ENCODE peak calls at places on chromosome 16, in four cellular contexts. One of them, this sample, is unnamed.

GRCh38 chr16:19472487-19472886 is 49.4 kb downstream of the GDE1 start:
- DNase-seq in fibroblast of pulmonary artery: no peak
- DNase-seq in upper lobe of right lung: no peak
- DNase-seq in tibial nerve: no peak
- DNase-seq in this sample: no peak

GRCh38 chr16:86764551-86764950 is 186.2 kb downstream of the FOXL1 start:
- DNase-seq in fibroblast of pulmonary artery: no peak
- DNase-seq in tibial nerve: no peak
- DNase-seq in upper lobe of right lung: no peak
- DNase-seq in this sample: no peak

GRCh38 chr16:19876501-19877059 is 8.1 kb downstream of the GPRC5B start:
- DNase-seq in fibroblast of pulmonary artery: no peak
- DNase-seq in upper lobe of right lung: no peak
- DNase-seq in tibial nerve: no peak
- DNase-seq in this sample: no peak

GRCh38 chr16:77856455-77857138 is 68.2 kb downstream of the VAT1L start:
- DNase-seq in tibial nerve: no peak
- DNase-seq in upper lobe of right lung: no peak
- DNase-seq in fibroblast of pulmonary artery: no peak
- DNase-seq in this sample: no peak

GRCh38 chr16:57507414-57508083 is 21.3 kb upstream of the DOK4 start:
- DNase-seq in tibial nerve: no peak
- DNase-seq in fibroblast of pulmonary artery: no peak
- DNase-seq in upper lobe of right lung: no peak
- DNase-seq in this sample: no peak

GRCh38 chr16:76490240-76490639 is 213.0 kb downstream of the CNTNAP4 start:
- DNase-seq in upper lobe of right lung: no peak
- DNase-seq in fibroblast of pulmonary artery: no peak
- DNase-seq in tibial nerve: no peak
- DNase-seq in this sample: no peak

GRCh38 chr16:13779676-13780075 is 140.3 kb upstream of the ERCC4 start:
- DNase-seq in fibroblast of pulmonary artery: no peak
- DNase-seq in tibial nerve: no peak
- DNase-seq in upper lobe of right lung: no peak
- DNase-seq in this sample: no peak

GRCh38 chr16:67391424-67392300 is 1.6 kb downstream of the TPPP3 start:
- DNase-seq in upper lobe of right lung: peak
- DNase-seq in fibroblast of pulmonary artery: no peak
- DNase-seq in tibial nerve: no peak
- DNase-seq in this sample: no peak

GRCh38 chr16:75258807-75259141 is 7.3 kb upstream of the BCAR1 start:
- DNase-seq in fibroblast of pulmonary artery: no peak
- DNase-seq in upper lobe of right lung: no peak
- DNase-seq in tibial nerve: no peak
- DNase-seq in this sample: no peak

GRCh38 chr16:67156146-67156844 is 3.4 kb downstream of the TRADD start:
- DNase-seq in fibroblast of pulmonary artery: no peak
- DNase-seq in upper lobe of right lung: no peak
- DNase-seq in tibial nerve: no peak
- DNase-seq in this sample: no peak

GRCh38 chr16:11327277-11328171 is 17.7 kb upstream of the RMI2 start:
- DNase-seq in tibial nerve: no peak
- DNase-seq in fibroblast of pulmonary artery: no peak
- DNase-seq in upper lobe of right lung: no peak
- DNase-seq in this sample: no peak

GRCh38 chr16:1034230-1035065 is 38.1 kb upstream of the SSTR5 start:
- DNase-seq in fibroblast of pulmonary artery: no peak
- DNase-seq in tibial nerve: no peak
- DNase-seq in upper lobe of right lung: no peak
- DNase-seq in this sample: no peak

GRCh38 chr16:67115649-67116048 is 5.9 kb downstream of the PHAF1 start:
- DNase-seq in upper lobe of right lung: no peak
- DNase-seq in tibial nerve: no peak
- DNase-seq in fibroblast of pulmonary artery: peak
- DNase-seq in this sample: no peak

GRCh38 chr16:71698491-71698890 is 26.0 kb downstream of the PHLPP2 start:
- DNase-seq in upper lobe of right lung: no peak
- DNase-seq in fibroblast of pulmonary artery: no peak
- DNase-seq in tibial nerve: no peak
- DNase-seq in this sample: no peak

GRCh38 chr16:11078812-11079459 is 134.6 kb downstream of the CLEC16A start:
- DNase-seq in tibial nerve: no peak
- DNase-seq in upper lobe of right lung: no peak
- DNase-seq in fibroblast of pulmonary artery: peak
- DNase-seq in this sample: no peak

GRCh38 chr16:2596747-2597559 is 59.1 kb downstream of the PDPK1 start:
- DNase-seq in fibroblast of pulmonary artery: no peak
- DNase-seq in tibial nerve: no peak
- DNase-seq in upper lobe of right lung: peak
- DNase-seq in this sample: no peak

GRCh38 chr16:4501071-4501478 is 24.9 kb downstream of the HMOX2 start:
- DNase-seq in tibial nerve: no peak
- DNase-seq in fibroblast of pulmonary artery: peak
- DNase-seq in upper lobe of right lung: no peak
- DNase-seq in this sample: no peak

GRCh38 chr16:3444032-3444388 is 530 bp downstream of the NAA60 start:
- DNase-seq in fibroblast of pulmonary artery: peak
- DNase-seq in tibial nerve: no peak
- DNase-seq in upper lobe of right lung: no peak
- DNase-seq in this sample: no peak

GRCh38 chr16:30065112-30065942 is at the start of gene ALDOA:
- DNase-seq in tibial nerve: peak
- DNase-seq in fibroblast of pulmonary artery: peak
- DNase-seq in upper lobe of right lung: peak
- DNase-seq in this sample: peak

GRCh38 chr16:30061195-30061554 is 4.4 kb upstream of the ALDOA start:
- DNase-seq in fibroblast of pulmonary artery: no peak
- DNase-seq in upper lobe of right lung: no peak
- DNase-seq in tibial nerve: no peak
- DNase-seq in this sample: no peak

GRCh38 chr16:30063893-30064745 is 1.4 kb upstream of the ALDOA start:
- DNase-seq in tibial nerve: peak
- DNase-seq in fibroblast of pulmonary artery: no peak
- DNase-seq in upper lobe of right lung: peak
- DNase-seq in this sample: peak

GRCh38 chr16:30064746-30065111 is 831 bp upstream of the ALDOA start:
- DNase-seq in fibroblast of pulmonary artery: no peak
- DNase-seq in upper lobe of right lung: peak
- DNase-seq in tibial nerve: no peak
- DNase-seq in this sample: no peak

GRCh38 chr16:30063278-30063892 is 2.2 kb upstream of the ALDOA start:
- DNase-seq in upper lobe of right lung: no peak
- DNase-seq in fibroblast of pulmonary artery: no peak
- DNase-seq in tibial nerve: no peak
- DNase-seq in this sample: no peak
- H3K4me3 ChIP-seq in upper lobe of right lung: peak
- H3K4me3 ChIP-seq in fibroblast of pulmonary artery: peak
- H3K4me3 ChIP-seq in tibial nerve: peak
- H3K4me3 ChIP-seq in this sample: peak

DNA sequence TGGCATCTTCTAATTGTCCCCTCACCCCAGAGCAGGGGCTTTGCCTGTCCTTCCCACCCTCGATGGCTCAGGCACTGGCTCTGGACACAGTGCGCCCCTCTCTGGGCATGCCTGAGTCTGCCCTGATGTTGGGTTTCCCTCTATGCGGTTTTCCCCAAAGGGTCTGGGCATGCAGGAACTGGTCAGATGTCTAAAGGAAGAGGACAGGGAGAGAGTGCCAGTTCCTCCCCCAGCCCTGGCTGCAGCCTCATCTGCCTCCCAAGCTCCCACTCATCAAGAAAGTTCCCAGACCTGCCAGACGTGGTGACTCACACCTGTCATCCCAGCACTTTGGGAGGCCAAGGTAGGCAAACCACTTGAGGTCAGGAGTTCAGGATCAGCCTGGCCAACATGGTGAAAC is 41.3 kb upstream of the PABPN1L start:
- DNase-seq in upper lobe of right lung: no peak
- DNase-seq in fibroblast of pulmonary artery: no peak
- DNase-seq in tibial nerve: no peak
- DNase-seq in this sample: no peak
- TF ChIP-seq CTCF in upper lobe of right lung: no peak
- TF ChIP-seq CTCF in fibroblast of pulmonary artery: no peak
- TF ChIP-seq CTCF in tibial nerve: no peak
- TF ChIP-seq CTCF in this sample: no peak

GRCh38 chr16:73047221-73047535 is 750 bp downstream of the ZFHX3 start:
- DNase-seq in fibroblast of pulmonary artery: peak
- DNase-seq in upper lobe of right lung: no peak
- DNase-seq in tibial nerve: no peak
- DNase-seq in this sample: no peak

GRCh38 chr16:73048292-73049050 is 543 bp upstream of the ZFHX3 start:
- DNase-seq in upper lobe of right lung: peak
- DNase-seq in fibroblast of pulmonary artery: peak
- DNase-seq in tibial nerve: peak
- DNase-seq in this sample: no peak

GRCh38 chr16:73049051-73049910 is 1.4 kb upstream of the ZFHX3 start:
- DNase-seq in fibroblast of pulmonary artery: no peak
- DNase-seq in tibial nerve: no peak
- DNase-seq in upper lobe of right lung: no peak
- DNase-seq in this sample: no peak

GRCh38 chr16:73047536-73048291 is at the start of gene ZFHX3:
- DNase-seq in tibial nerve: peak
- DNase-seq in fibroblast of pulmonary artery: peak
- DNase-seq in upper lobe of right lung: peak
- DNase-seq in this sample: no peak

DNA sequence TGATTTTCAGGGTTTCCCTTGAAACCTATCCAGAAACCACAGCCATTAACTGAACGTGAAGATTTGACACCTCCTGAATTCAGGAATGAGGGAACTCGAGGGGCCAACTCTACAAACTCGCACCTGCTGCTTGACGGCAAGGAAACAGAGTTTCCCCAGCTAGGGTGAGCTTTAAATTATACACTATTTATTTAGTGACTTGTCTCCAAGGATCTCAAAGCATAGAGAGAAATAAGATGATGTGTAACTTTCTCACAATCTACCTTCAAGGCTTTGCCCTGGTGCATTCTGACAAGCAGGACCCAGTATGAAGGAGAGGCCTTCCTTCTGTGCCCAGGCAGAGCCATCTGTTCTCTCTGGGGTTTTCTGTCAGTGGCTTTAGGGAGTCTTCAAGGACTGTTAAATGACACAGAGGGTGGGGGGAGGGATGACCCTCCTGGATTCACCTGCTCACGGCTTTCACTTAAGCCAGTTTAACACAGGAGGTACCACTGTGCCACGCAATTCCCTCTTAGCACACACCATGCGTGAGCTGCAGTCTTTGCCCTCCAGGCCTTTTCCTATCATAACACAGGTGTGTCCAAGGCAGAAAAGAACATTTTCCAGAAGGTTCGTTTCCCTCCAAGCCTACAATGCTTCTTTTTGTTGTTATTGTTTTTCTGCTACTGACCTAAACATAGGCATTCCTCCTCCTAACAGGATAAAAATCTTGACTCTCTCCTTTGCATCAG is 1.3 kb downstream of the ZFHX3 start:
- DNase-seq in fibroblast of pulmonary artery: no peak
- DNase-seq in tibial nerve: no peak
- DNase-seq in upper lobe of right lung: no peak
- DNase-seq in this sample: no peak
- H3K4me3 ChIP-seq in fibroblast of pulmonary artery: peak
- H3K4me3 ChIP-seq in tibial nerve: peak
- H3K4me3 ChIP-seq in upper lobe of right lung: peak
- H3K4me3 ChIP-seq in this sample: no peak

DNA sequence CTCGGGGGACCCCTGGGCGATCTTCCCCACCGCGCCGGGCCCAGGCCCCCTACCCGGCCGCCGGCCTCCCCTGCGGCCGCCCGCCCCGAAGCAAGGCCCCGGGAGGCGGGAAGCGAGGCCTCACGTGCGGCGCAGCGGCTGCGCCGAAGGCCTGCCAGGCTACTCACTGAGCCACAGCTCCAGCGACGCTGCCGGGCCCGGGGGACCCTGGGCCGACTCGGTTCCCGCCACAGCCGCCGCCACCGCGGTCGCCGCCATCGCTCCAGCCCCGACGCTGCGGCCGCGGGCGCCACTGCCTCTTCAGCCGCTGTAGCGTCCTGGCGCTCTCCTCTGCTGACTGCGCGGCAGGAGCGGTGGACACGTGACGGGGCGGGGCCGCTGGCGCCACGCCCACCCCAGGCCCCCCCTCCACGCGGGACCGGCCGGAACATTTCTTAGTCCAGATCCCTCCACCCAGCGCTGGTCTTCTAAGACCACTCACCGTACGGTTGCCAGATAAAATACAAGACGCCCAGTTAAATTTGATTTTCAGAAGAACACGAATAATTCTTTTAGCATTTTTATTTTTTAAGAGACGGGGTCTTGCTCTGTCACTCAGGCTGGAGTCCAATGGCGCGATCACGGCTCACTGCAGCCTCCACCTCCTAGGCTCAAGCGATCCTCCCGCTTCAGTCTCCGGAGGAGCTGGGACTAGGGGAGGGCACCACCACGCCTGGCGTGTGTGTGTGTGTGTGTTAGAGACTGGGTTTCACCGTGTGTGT is at the start of gene GGA2:
- DNase-seq in upper lobe of right lung: peak
- DNase-seq in fibroblast of pulmonary artery: peak
- DNase-seq in tibial nerve: peak
- DNase-seq in this sample: no peak
- TF ChIP-seq CTCF in upper lobe of right lung: no peak
- TF ChIP-seq CTCF in fibroblast of pulmonary artery: no peak
- TF ChIP-seq CTCF in tibial nerve: no peak
- TF ChIP-seq CTCF in this sample: no peak

GRCh38 chr16:68512183-68512582 is 26.9 kb upstream of the ZFP90 start:
- DNase-seq in fibroblast of pulmonary artery: no peak
- DNase-seq in upper lobe of right lung: peak
- DNase-seq in tibial nerve: no peak
- DNase-seq in this sample: no peak
- H3K4me3 ChIP-seq in fibroblast of pulmonary artery: no peak
- H3K4me3 ChIP-seq in upper lobe of right lung: no peak
- H3K4me3 ChIP-seq in tibial nerve: no peak
- H3K4me3 ChIP-seq in this sample: no peak

GRCh38 chr16:51556694-51557327 is 405.7 kb upstream of the SALL1 start:
- DNase-seq in upper lobe of right lung: no peak
- DNase-seq in fibroblast of pulmonary artery: peak
- DNase-seq in tibial nerve: no peak
- DNase-seq in this sample: no peak
- TF ChIP-seq CTCF in upper lobe of right lung: no peak
- TF ChIP-seq CTCF in fibroblast of pulmonary artery: no peak
- TF ChIP-seq CTCF in tibial nerve: no peak
- TF ChIP-seq CTCF in this sample: no peak

This sample was measured in GM12864.